ENCODE peak calls at places on chromosomes 11 and 22, in five cellular contexts. One of them, this sample, is unnamed.

GRCh38 chr11:45354976-45355705 is 69.0 kb upstream of the SYT13 start:
- DNase-seq in heart right ventricle: peak
- DNase-seq in AG10803: peak
- DNase-seq in dermis blood vessel endothelial cell: peak
- DNase-seq in activated naive CD8-positive, alpha-beta T cell treated with anti-CD3 and anti-CD28 coated beads, Interleukin-2, amount 50 U/mL, for 24 hours: peak
- DNase-seq in this sample: no peak

GRCh38 chr11:72091292-72091691 is 10.6 kb downstream of the LRRC51 start:
- DNase-seq in heart right ventricle: peak
- DNase-seq in AG10803: peak
- DNase-seq in dermis blood vessel endothelial cell: peak
- DNase-seq in activated naive CD8-positive, alpha-beta T cell treated with anti-CD3 and anti-CD28 coated beads, Interleukin-2, amount 50 U/mL, for 24 hours: peak
- DNase-seq in this sample: peak

GRCh38 chr22:21026783-21027692 is 5.3 kb downstream of the SLC7A4 start:
- DNase-seq in heart right ventricle: peak
- DNase-seq in AG10803: peak
- DNase-seq in dermis blood vessel endothelial cell: no peak
- DNase-seq in activated naive CD8-positive, alpha-beta T cell treated with anti-CD3 and anti-CD28 coated beads, Interleukin-2, amount 50 U/mL, for 24 hours: no peak
- DNase-seq in this sample: no peak

GRCh38 chr22:33300165-33300564 is 242.0 kb upstream of the SYN3 start:
- DNase-seq in heart right ventricle: no peak
- DNase-seq in AG10803: no peak
- DNase-seq in dermis blood vessel endothelial cell: no peak
- DNase-seq in activated naive CD8-positive, alpha-beta T cell treated with anti-CD3 and anti-CD28 coated beads, Interleukin-2, amount 50 U/mL, for 24 hours: no peak
- DNase-seq in this sample: no peak

GRCh38 chr11:118193910-118194566 is 17.6 kb upstream of the SCN2B start:
- DNase-seq in heart right ventricle: no peak
- DNase-seq in AG10803: no peak
- DNase-seq in dermis blood vessel endothelial cell: no peak
- DNase-seq in activated naive CD8-positive, alpha-beta T cell treated with anti-CD3 and anti-CD28 coated beads, Interleukin-2, amount 50 U/mL, for 24 hours: no peak
- DNase-seq in this sample: no peak

GRCh38 chr22:20240900-20241299 is 27.2 kb downstream of the RTN4R start:
- DNase-seq in heart right ventricle: no peak
- DNase-seq in AG10803: no peak
- DNase-seq in dermis blood vessel endothelial cell: no peak
- DNase-seq in activated naive CD8-positive, alpha-beta T cell treated with anti-CD3 and anti-CD28 coated beads, Interleukin-2, amount 50 U/mL, for 24 hours: no peak
- DNase-seq in this sample: no peak

GRCh38 chr11:2201542-2201941 is 29.9 kb upstream of the TH start:
- DNase-seq in heart right ventricle: no peak
- DNase-seq in AG10803: no peak
- DNase-seq in dermis blood vessel endothelial cell: no peak
- DNase-seq in activated naive CD8-positive, alpha-beta T cell treated with anti-CD3 and anti-CD28 coated beads, Interleukin-2, amount 50 U/mL, for 24 hours: no peak
- DNase-seq in this sample: no peak

GRCh38 chr11:118846181-118846946 is 37.3 kb upstream of the CXCR5 start:
- DNase-seq in heart right ventricle: no peak
- DNase-seq in AG10803: no peak
- DNase-seq in dermis blood vessel endothelial cell: no peak
- DNase-seq in activated naive CD8-positive, alpha-beta T cell treated with anti-CD3 and anti-CD28 coated beads, Interleukin-2, amount 50 U/mL, for 24 hours: no peak
- DNase-seq in this sample: no peak

GRCh38 chr22:26185190-26185589 is 15.9 kb downstream of the SEZ6L start:
- DNase-seq in heart right ventricle: no peak
- DNase-seq in AG10803: no peak
- DNase-seq in dermis blood vessel endothelial cell: no peak
- DNase-seq in activated naive CD8-positive, alpha-beta T cell treated with anti-CD3 and anti-CD28 coated beads, Interleukin-2, amount 50 U/mL, for 24 hours: no peak
- DNase-seq in this sample: no peak

GRCh38 chr11:1826552-1827094 is 8.2 kb upstream of the SYT8 start:
- DNase-seq in heart right ventricle: peak
- DNase-seq in AG10803: peak
- DNase-seq in dermis blood vessel endothelial cell: no peak
- DNase-seq in activated naive CD8-positive, alpha-beta T cell treated with anti-CD3 and anti-CD28 coated beads, Interleukin-2, amount 50 U/mL, for 24 hours: no peak
- DNase-seq in this sample: peak

GRCh38 chr11:27696961-27697360 is 3.3 kb downstream of the BDNF start:
- DNase-seq in heart right ventricle: no peak
- DNase-seq in AG10803: no peak
- DNase-seq in dermis blood vessel endothelial cell: no peak
- DNase-seq in activated naive CD8-positive, alpha-beta T cell treated with anti-CD3 and anti-CD28 coated beads, Interleukin-2, amount 50 U/mL, for 24 hours: no peak
- DNase-seq in this sample: no peak

GRCh38 chr22:17969732-17970131 is 54.6 kb downstream of the MICAL3 start:
- DNase-seq in heart right ventricle: peak
- DNase-seq in AG10803: peak
- DNase-seq in dermis blood vessel endothelial cell: peak
- DNase-seq in activated naive CD8-positive, alpha-beta T cell treated with anti-CD3 and anti-CD28 coated beads, Interleukin-2, amount 50 U/mL, for 24 hours: no peak
- DNase-seq in this sample: no peak

GRCh38 chr11:68021167-68021787 is 9.2 kb upstream of the NDUFS8 start:
- DNase-seq in heart right ventricle: no peak
- DNase-seq in AG10803: no peak
- DNase-seq in dermis blood vessel endothelial cell: peak
- DNase-seq in activated naive CD8-positive, alpha-beta T cell treated with anti-CD3 and anti-CD28 coated beads, Interleukin-2, amount 50 U/mL, for 24 hours: no peak
- DNase-seq in this sample: no peak

GRCh38 chr11:127524618-127525017 is 524.0 kb upstream of the KIRREL3 start:
- DNase-seq in heart right ventricle: no peak
- DNase-seq in AG10803: no peak
- DNase-seq in dermis blood vessel endothelial cell: no peak
- DNase-seq in activated naive CD8-positive, alpha-beta T cell treated with anti-CD3 and anti-CD28 coated beads, Interleukin-2, amount 50 U/mL, for 24 hours: no peak
- DNase-seq in this sample: no peak

GRCh38 chr22:40325315-40325714 is 21.0 kb upstream of the ADSL start:
- DNase-seq in heart right ventricle: no peak
- DNase-seq in AG10803: no peak
- DNase-seq in dermis blood vessel endothelial cell: no peak
- DNase-seq in activated naive CD8-positive, alpha-beta T cell treated with anti-CD3 and anti-CD28 coated beads, Interleukin-2, amount 50 U/mL, for 24 hours: peak
- DNase-seq in this sample: no peak

GRCh38 chr11:2779499-2779980 is 79.7 kb upstream of the KCNQ1OT1 start:
- DNase-seq in heart right ventricle: no peak
- DNase-seq in AG10803: no peak
- DNase-seq in dermis blood vessel endothelial cell: no peak
- DNase-seq in activated naive CD8-positive, alpha-beta T cell treated with anti-CD3 and anti-CD28 coated beads, Interleukin-2, amount 50 U/mL, for 24 hours: no peak
- DNase-seq in this sample: no peak

GRCh38 chr11:43691332-43691731 is 10.8 kb downstream of the HSD17B12 start:
- DNase-seq in heart right ventricle: no peak
- DNase-seq in AG10803: no peak
- DNase-seq in dermis blood vessel endothelial cell: no peak
- DNase-seq in activated naive CD8-positive, alpha-beta T cell treated with anti-CD3 and anti-CD28 coated beads, Interleukin-2, amount 50 U/mL, for 24 hours: no peak
- DNase-seq in this sample: peak

GRCh38 chr22:49767355-49768062 is 60.2 kb downstream of the BRD1 start:
- DNase-seq in heart right ventricle: no peak
- DNase-seq in AG10803: peak
- DNase-seq in dermis blood vessel endothelial cell: peak
- DNase-seq in activated naive CD8-positive, alpha-beta T cell treated with anti-CD3 and anti-CD28 coated beads, Interleukin-2, amount 50 U/mL, for 24 hours: peak
- DNase-seq in this sample: peak

GRCh38 chr22:44530106-44530505 is 32.1 kb upstream of the RTL6 start:
- DNase-seq in heart right ventricle: no peak
- DNase-seq in AG10803: peak
- DNase-seq in dermis blood vessel endothelial cell: no peak
- DNase-seq in activated naive CD8-positive, alpha-beta T cell treated with anti-CD3 and anti-CD28 coated beads, Interleukin-2, amount 50 U/mL, for 24 hours: no peak
- DNase-seq in this sample: no peak

GRCh38 chr22:43587574-43587973 is 175.8 kb downstream of the MPPED1 start:
- DNase-seq in heart right ventricle: no peak
- DNase-seq in AG10803: peak
- DNase-seq in dermis blood vessel endothelial cell: no peak
- DNase-seq in activated naive CD8-positive, alpha-beta T cell treated with anti-CD3 and anti-CD28 coated beads, Interleukin-2, amount 50 U/mL, for 24 hours: no peak
- DNase-seq in this sample: no peak

GRCh38 chr11:26830757-26831156 is 108.9 kb upstream of the SLC5A12 start:
- DNase-seq in heart right ventricle: no peak
- DNase-seq in AG10803: peak
- DNase-seq in dermis blood vessel endothelial cell: no peak
- DNase-seq in activated naive CD8-positive, alpha-beta T cell treated with anti-CD3 and anti-CD28 coated beads, Interleukin-2, amount 50 U/mL, for 24 hours: no peak
- DNase-seq in this sample: no peak

GRCh38 chr22:49432211-49432905 is 395.3 kb downstream of the BRD1 start:
- DNase-seq in heart right ventricle: no peak
- DNase-seq in AG10803: no peak
- DNase-seq in dermis blood vessel endothelial cell: no peak
- DNase-seq in activated naive CD8-positive, alpha-beta T cell treated with anti-CD3 and anti-CD28 coated beads, Interleukin-2, amount 50 U/mL, for 24 hours: no peak
- DNase-seq in this sample: no peak

GRCh38 chr22:36461665-36462474 is 19.6 kb downstream of the TXN2 start:
- DNase-seq in heart right ventricle: no peak
- DNase-seq in AG10803: peak
- DNase-seq in dermis blood vessel endothelial cell: peak
- DNase-seq in activated naive CD8-positive, alpha-beta T cell treated with anti-CD3 and anti-CD28 coated beads, Interleukin-2, amount 50 U/mL, for 24 hours: no peak
- DNase-seq in this sample: no peak

GRCh38 chr11:125207866-125208425 is 43.4 kb downstream of the PKNOX2 start:
- DNase-seq in heart right ventricle: no peak
- DNase-seq in AG10803: peak
- DNase-seq in dermis blood vessel endothelial cell: no peak
- DNase-seq in activated naive CD8-positive, alpha-beta T cell treated with anti-CD3 and anti-CD28 coated beads, Interleukin-2, amount 50 U/mL, for 24 hours: no peak
- DNase-seq in this sample: no peak

GRCh38 chr22:35947794-35948425 is 80.7 kb downstream of the RBFOX2 start:
- DNase-seq in heart right ventricle: no peak
- DNase-seq in AG10803: no peak
- DNase-seq in dermis blood vessel endothelial cell: no peak
- DNase-seq in activated naive CD8-positive, alpha-beta T cell treated with anti-CD3 and anti-CD28 coated beads, Interleukin-2, amount 50 U/mL, for 24 hours: no peak
- DNase-seq in this sample: no peak

GRCh38 chr11:19200410-19201201 is 1.2 kb downstream of the CSRP3 start:
- DNase-seq in heart right ventricle: no peak
- DNase-seq in AG10803: peak
- DNase-seq in dermis blood vessel endothelial cell: peak
- DNase-seq in activated naive CD8-positive, alpha-beta T cell treated with anti-CD3 and anti-CD28 coated beads, Interleukin-2, amount 50 U/mL, for 24 hours: no peak
- DNase-seq in this sample: no peak

GRCh38 chr11:96332236-96332761 is 10.7 kb downstream of the MAML2 start:
- DNase-seq in heart right ventricle: no peak
- DNase-seq in AG10803: no peak
- DNase-seq in dermis blood vessel endothelial cell: no peak
- DNase-seq in activated naive CD8-positive, alpha-beta T cell treated with anti-CD3 and anti-CD28 coated beads, Interleukin-2, amount 50 U/mL, for 24 hours: no peak
- DNase-seq in this sample: no peak

GRCh38 chr11:61571337-61571736 is 9.5 kb downstream of the SYT7 start:
- DNase-seq in heart right ventricle: no peak
- DNase-seq in AG10803: no peak
- DNase-seq in dermis blood vessel endothelial cell: no peak
- DNase-seq in activated naive CD8-positive, alpha-beta T cell treated with anti-CD3 and anti-CD28 coated beads, Interleukin-2, amount 50 U/mL, for 24 hours: no peak
- DNase-seq in this sample: no peak

GRCh38 chr11:117256573-117256972 is 24.1 kb downstream of the RNF214 start:
- DNase-seq in heart right ventricle: no peak
- DNase-seq in AG10803: peak
- DNase-seq in dermis blood vessel endothelial cell: no peak
- DNase-seq in activated naive CD8-positive, alpha-beta T cell treated with anti-CD3 and anti-CD28 coated beads, Interleukin-2, amount 50 U/mL, for 24 hours: no peak
- DNase-seq in this sample: no peak

GRCh38 chr11:3083321-3083720 is 26.1 kb upstream of the CARS1 start:
- DNase-seq in heart right ventricle: no peak
- DNase-seq in AG10803: no peak
- DNase-seq in dermis blood vessel endothelial cell: no peak
- DNase-seq in activated naive CD8-positive, alpha-beta T cell treated with anti-CD3 and anti-CD28 coated beads, Interleukin-2, amount 50 U/mL, for 24 hours: no peak
- DNase-seq in this sample: no peak

GRCh38 chr11:36069576-36070214 is 125.8 kb downstream of the LDLRAD3 start:
- DNase-seq in heart right ventricle: no peak
- DNase-seq in AG10803: no peak
- DNase-seq in dermis blood vessel endothelial cell: peak
- DNase-seq in activated naive CD8-positive, alpha-beta T cell treated with anti-CD3 and anti-CD28 coated beads, Interleukin-2, amount 50 U/mL, for 24 hours: no peak
- DNase-seq in this sample: no peak

GRCh38 chr11:100851129-100851528 is 164.0 kb downstream of the ARHGAP42 start:
- DNase-seq in heart right ventricle: no peak
- DNase-seq in AG10803: no peak
- DNase-seq in dermis blood vessel endothelial cell: no peak
- DNase-seq in activated naive CD8-positive, alpha-beta T cell treated with anti-CD3 and anti-CD28 coated beads, Interleukin-2, amount 50 U/mL, for 24 hours: no peak
- DNase-seq in this sample: no peak

GRCh38 chr11:72735495-72736027 is 16.6 kb downstream of the ARAP1 start:
- DNase-seq in heart right ventricle: no peak
- DNase-seq in AG10803: peak
- DNase-seq in dermis blood vessel endothelial cell: peak
- DNase-seq in activated naive CD8-positive, alpha-beta T cell treated with anti-CD3 and anti-CD28 coated beads, Interleukin-2, amount 50 U/mL, for 24 hours: no peak
- DNase-seq in this sample: peak

GRCh38 chr11:86617502-86617901 is 54.9 kb downstream of the ME3 start:
- DNase-seq in heart right ventricle: no peak
- DNase-seq in AG10803: peak
- DNase-seq in dermis blood vessel endothelial cell: no peak
- DNase-seq in activated naive CD8-positive, alpha-beta T cell treated with anti-CD3 and anti-CD28 coated beads, Interleukin-2, amount 50 U/mL, for 24 hours: no peak
- DNase-seq in this sample: no peak

GRCh38 chr11:95459268-95460040 is 228.5 kb upstream of the SESN3 start:
- DNase-seq in heart right ventricle: no peak
- DNase-seq in AG10803: peak
- DNase-seq in dermis blood vessel endothelial cell: no peak
- DNase-seq in activated naive CD8-positive, alpha-beta T cell treated with anti-CD3 and anti-CD28 coated beads, Interleukin-2, amount 50 U/mL, for 24 hours: no peak
- DNase-seq in this sample: no peak

GRCh38 chr22:26330971-26331625 is 98.0 kb upstream of the ASPHD2 start:
- DNase-seq in heart right ventricle: no peak
- DNase-seq in AG10803: peak
- DNase-seq in dermis blood vessel endothelial cell: peak
- DNase-seq in activated naive CD8-positive, alpha-beta T cell treated with anti-CD3 and anti-CD28 coated beads, Interleukin-2, amount 50 U/mL, for 24 hours: peak
- DNase-seq in this sample: peak

This sample was measured in NB4.